ENCODE peak calls at places on chromosomes 3 and 15, in eight cellular contexts. I, M, J, N, K, X, W and E are unnamed samples.

GRCh38 chr3:193743702-193744047 is 150.7 kb downstream of the OPA1 start:
- DNase-seq in I (no peak), M (peak), J (no peak), N (no peak), K (no peak), X (no peak), W (peak), E (no peak)

GRCh38 chr3:20361000-20361399 is 175.0 kb upstream of the SGO1 start:
- DNase-seq in I (no peak), M (no peak), J (no peak), N (no peak), K (no peak), X (no peak), W (no peak), E (no peak)

GRCh38 chr15:58213587-58214360 is 75.6 kb downstream of the AQP9 start:
- DNase-seq in I (peak), M (no peak), J (no peak), N (no peak), K (no peak), X (no peak), W (no peak), E (peak)

GRCh38 chr3:71129611-71130515 is 453.7 kb downstream of the FOXP1 start:
- DNase-seq in I (peak), M (no peak), J (peak), N (peak), K (peak), X (no peak), W (no peak), E (peak)

GRCh38 chr3:196144383-196145105 is 62.7 kb upstream of the TFRC start:
- DNase-seq in I (peak), M (no peak), J (peak), N (no peak), K (peak), X (no peak), W (no peak), E (peak)

GRCh38 chr3:52429779-52430415 is 15.0 kb downstream of the SEMA3G start:
- DNase-seq in I (peak), M (no peak), J (no peak), N (no peak), K (no peak), X (no peak), W (no peak), E (no peak)

GRCh38 chr3:148219995-148220394 is 477.7 kb upstream of the AGTR1 start:
- DNase-seq in I (no peak), M (no peak), J (no peak), N (no peak), K (no peak), X (no peak), W (no peak), E (no peak)

GRCh38 chr3:19107719-19108118 is 40.6 kb upstream of the KCNH8 start:
- DNase-seq in I (no peak), M (no peak), J (no peak), N (no peak), K (no peak), X (no peak), W (no peak), E (no peak)

GRCh38 chr3:41963823-41964222 is 1.9 kb upstream of the ULK4 start:
- DNase-seq in I (no peak), M (no peak), J (no peak), N (no peak), K (no peak), X (no peak), W (no peak), E (no peak)

GRCh38 chr3:51343918-51344687 is 41.0 kb upstream of the MANF start:
- DNase-seq in I (peak), M (no peak), J (peak), N (no peak), K (no peak), X (no peak), W (no peak), E (no peak)

GRCh38 chr3:56890448-56891083 is 88.8 kb upstream of the ARHGEF3 start:
- DNase-seq in I (no peak), M (no peak), J (peak), N (peak), K (no peak), X (no peak), W (no peak), E (no peak)

GRCh38 chr3:59115355-59116136 is 65.7 kb upstream of the CFAP20DC start:
- DNase-seq in I (peak), M (no peak), J (no peak), N (no peak), K (no peak), X (no peak), W (no peak), E (peak)

GRCh38 chr3:126984391-126985142 is 1.7 kb downstream of the PLXNA1 start:
- DNase-seq in I (no peak), M (no peak), J (no peak), N (no peak), K (no peak), X (no peak), W (no peak), E (peak)

GRCh38 chr3:28104896-28105554 is 136.4 kb upstream of the CMC1 start:
- DNase-seq in I (no peak), M (no peak), J (no peak), N (no peak), K (no peak), X (no peak), W (no peak), E (no peak)

GRCh38 chr3:169034401-169034800 is 629.1 kb downstream of the MECOM start:
- DNase-seq in I (peak), M (no peak), J (no peak), N (no peak), K (no peak), X (no peak), W (no peak), E (no peak)

GRCh38 chr3:155076888-155077287 is 3.2 kb upstream of the MME start:
- DNase-seq in I (peak), M (no peak), J (no peak), N (no peak), K (peak), X (no peak), W (no peak), E (no peak)

GRCh38 chr3:169836058-169836941 is 23.6 kb upstream of the LRRC34 start:
- DNase-seq in I (peak), M (no peak), J (no peak), N (no peak), K (no peak), X (peak), W (no peak), E (no peak)

GRCh38 chr15:92095691-92096090 is 242.2 kb downstream of the SLCO3A1 start:
- DNase-seq in I (no peak), M (no peak), J (no peak), N (no peak), K (no peak), X (no peak), W (peak), E (peak)

GRCh38 chr15:92650256-92650655 is 5.3 kb downstream of the FAM174B start:
- DNase-seq in I (no peak), M (no peak), J (peak), N (no peak), K (no peak), X (no peak), W (no peak), E (no peak)

GRCh38 chr3:102979682-102980378 is 545.0 kb downstream of the ZPLD1 start:
- DNase-seq in I (peak), M (peak), J (peak), N (no peak), K (peak), X (no peak), W (peak), E (no peak)

GRCh38 chr3:48411041-48411588 is 18.8 kb downstream of the PLXNB1 start:
- DNase-seq in I (no peak), M (no peak), J (no peak), N (no peak), K (no peak), X (no peak), W (no peak), E (peak)

GRCh38 chr3:121155023-121155422 is 247.0 kb downstream of the STXBP5L start:
- DNase-seq in I (no peak), M (no peak), J (no peak), N (no peak), K (no peak), X (no peak), W (no peak), E (no peak)

GRCh38 chr3:46477756-46478155 is 13.1 kb upstream of the LTF start:
- DNase-seq in I (no peak), M (no peak), J (no peak), N (no peak), K (no peak), X (no peak), W (no peak), E (no peak)

GRCh38 chr3:32453346-32453745 is 49.3 kb downstream of the CMTM6 start:
- DNase-seq in I (peak), M (peak), J (peak), N (no peak), K (no peak), X (no peak), W (no peak), E (peak)

GRCh38 chr15:25832158-25832557 is 31.0 kb downstream of the ATP10A start:
- DNase-seq in I (peak), M (no peak), J (peak), N (no peak), K (no peak), X (no peak), W (no peak), E (no peak)

GRCh38 chr15:91982401-91982800 is 128.9 kb downstream of the SLCO3A1 start:
- DNase-seq in I (peak), M (no peak), J (no peak), N (no peak), K (no peak), X (no peak), W (no peak), E (peak)

GRCh38 chr3:139534444-139534812 is 5.1 kb downstream of the RBP1 start:
- DNase-seq in I (peak), M (peak), J (peak), N (no peak), K (no peak), X (peak), W (no peak), E (peak)

GRCh38 chr3:152272771-152273242 is 4.1 kb downstream of the MBNL1 start:
- DNase-seq in I (peak), M (no peak), J (peak), N (no peak), K (no peak), X (no peak), W (no peak), E (no peak)

GRCh38 chr3:133722935-133723334 is 23.3 kb upstream of the TF start:
- DNase-seq in I (no peak), M (no peak), J (no peak), N (no peak), K (no peak), X (no peak), W (no peak), E (no peak)